ENCODE peak calls at places on chromosomes 5 and 9, in six cellular contexts. O is M059J, R is astrocyte of the cerebellum, A is HT1080, H is ovary, Z is fibroblast of mammary gland. N is an unnamed sample.

GRCh38 chr5:8827701-8828100 is 718.2 kb downstream of the SEMA5A start:
- DNase-seq in R (no peak), A (peak), Z (peak), H (no peak), O (peak), N (no peak)

GRCh38 chr5:2752059-2752874 is 790 bp upstream of the IRX2 start:
- DNase-seq in O (no peak), Z (peak), A (peak), R (no peak), H (no peak), N (no peak)

GRCh38 chr5:33513786-33514185 is 73.0 kb downstream of the TARS1 start:
- DNase-seq in R (no peak), A (no peak), Z (peak), O (peak), H (no peak), N (no peak)

GRCh38 chr5:14600846-14601245 is 19.3 kb downstream of the OTULINL start:
- DNase-seq in O (no peak), Z (no peak), H (no peak), A (no peak), R (no peak), N (no peak)

GRCh38 chr9:117545846-117546245 is 131.0 kb upstream of the ASTN2 start:
- DNase-seq in A (no peak), O (peak), Z (no peak), H (no peak), R (no peak), N (no peak)

GRCh38 chr9:120411862-120412424 is 168.0 kb downstream of the CDK5RAP2 start:
- DNase-seq in R (no peak), O (no peak), A (no peak), Z (no peak), H (no peak), N (no peak)

GRCh38 chr5:10111575-10111974 is 138.1 kb downstream of the ATPSCKMT start:
- DNase-seq in R (peak), A (peak), Z (peak), O (peak), H (no peak), N (peak)

GRCh38 chr5:92208265-92208664 is 825.1 kb upstream of the ARRDC3 start:
- DNase-seq in R (no peak), A (no peak), Z (no peak), O (no peak), H (no peak), N (no peak)

GRCh38 chr5:73120222-73121108 is at the start of gene TMEM171:
- DNase-seq in R (no peak), Z (peak), H (no peak), O (peak), A (no peak), N (no peak)

GRCh38 chr5:58450811-58451629 is 8.9 kb downstream of the PLK2 start:
- DNase-seq in A (peak), Z (no peak), H (no peak), O (peak), R (no peak), N (no peak)

GRCh38 chr9:31824860-31825259 is 559.6 kb upstream of the ACO1 start:
- DNase-seq in A (no peak), R (no peak), H (no peak), Z (no peak), O (no peak), N (no peak)

GRCh38 chr5:68898961-68899471 is 194.8 kb upstream of the SLC30A5 start:
- DNase-seq in Z (peak), O (peak), H (no peak), R (peak), A (peak), N (peak)

GRCh38 chr9:34518896-34519295 is 3.9 kb downstream of the ENHO start:
- DNase-seq in A (no peak), R (no peak), H (no peak), Z (no peak), O (no peak), N (no peak)

GRCh38 chr5:171484460-171484899 is 65.0 kb downstream of the FGF18 start:
- DNase-seq in A (peak), O (peak), R (no peak), Z (peak), H (peak), N (no peak)

GRCh38 chr5:54556136-54556535 is 38.6 kb downstream of the SNX18 start:
- DNase-seq in A (no peak), R (no peak), Z (no peak), H (no peak), O (no peak), N (no peak)

GRCh38 chr5:151406322-151406947 is 41.0 kb upstream of the SLC36A1 start:
- DNase-seq in O (peak), A (peak), Z (peak), R (no peak), H (no peak), N (peak)

GRCh38 chr5:80254767-80255424 is 952 bp downstream of the SERINC5 start:
- DNase-seq in Z (peak), R (no peak), O (peak), A (no peak), H (no peak), N (no peak)

GRCh38 chr9:121619989-121620673 is 31.3 kb upstream of the DAB2IP start:
- DNase-seq in H (peak), Z (no peak), O (no peak), R (no peak), A (no peak), N (no peak)